ENCODE peak calls at places on chromosomes 5 and 9, in four cellular contexts. R is pancreas, M is fibroblast of lung, L is body of pancreas. Q is an unnamed sample.

GRCh38 chr5:123505633-123506032 is 6.3 kb upstream of the CSNK1G3 start:
- DNase-seq in M (no peak), R (no peak), L (peak; percentile 36), Q (no peak)

GRCh38 chr9:35733109-35733541 is 659 bp downstream of the CREB3 start:
- DNase-seq in R (no peak), M (peak; percentile 75), L (peak; percentile 31), Q (peak; percentile 56)

GRCh38 chr5:77621440-77621839 is 17.1 kb downstream of the OTP start:
- DNase-seq in R (no peak), M (no peak), L (no peak), Q (no peak)

GRCh38 chr5:34858798-34859197 is 19.8 kb downstream of the TTC23L start:
- DNase-seq in L (no peak), R (no peak), M (peak; percentile 21), Q (no peak)

GRCh38 chr5:36200513-36200912 is 41.2 kb downstream of the NADK2 start:
- DNase-seq in M (peak; percentile 80), L (no peak), R (no peak), Q (no peak)

GRCh38 chr5:77282337-77283027 is 72.0 kb downstream of the PDE8B start:
- DNase-seq in R (peak; percentile 52), L (peak; percentile 11), M (peak; percentile 50), Q (peak; percentile 54)

GRCh38 chr9:119963258-119963797 is 594.1 kb upstream of the BRINP1 start:
- DNase-seq in R (no peak), M (peak; percentile 95), L (peak; percentile 27), Q (no peak)

GRCh38 chr9:105296889-105297288 is 52.4 kb downstream of the SLC44A1 start:
- DNase-seq in M (peak; percentile 96), R (no peak), L (peak; percentile 16), Q (no peak)

GRCh38 chr5:142551242-142552067 is 134.4 kb downstream of the FGF1 start:
- DNase-seq in L (no peak), M (no peak), R (no peak), Q (no peak)

GRCh38 chr5:45252991-45253390 is 443.2 kb downstream of the HCN1 start:
- DNase-seq in R (no peak), L (no peak), M (no peak), Q (no peak)

GRCh38 chr5:2981652-2982051 is 230.2 kb upstream of the IRX2 start:
- DNase-seq in R (no peak), M (no peak), L (no peak), Q (no peak)

GRCh38 chr9:91458905-91459304 is 35.3 kb upstream of the NFIL3 start:
- DNase-seq in R (no peak), L (no peak), M (no peak), Q (no peak)

GRCh38 chr9:127263664-127264063 is 910 bp upstream of the GARNL3 start:
- DNase-seq in L (no peak), M (no peak), R (no peak), Q (peak; percentile 73)

GRCh38 chr5:103119067-103119764 is 722 bp downstream of the GIN1 start:
- DNase-seq in R (no peak), M (peak; percentile 19), L (no peak), Q (no peak)

GRCh38 chr9:130942084-130942483 is 3.0 kb upstream of the FIBCD1 start:
- DNase-seq in L (no peak), M (no peak), R (no peak), Q (no peak)

GRCh38 chr5:180648658-180649296 is 623 bp downstream of the FLT4 start:
- DNase-seq in L (no peak), R (peak; percentile 63), M (no peak), Q (no peak)

GRCh38 chr9:21326526-21327139 is 8.6 kb downstream of the KLHL9 start:
- DNase-seq in M (peak; percentile 44), R (no peak), L (no peak), Q (no peak)

GRCh38 chr9:105608685-105609598 is 51.0 kb downstream of the FKTN start:
- DNase-seq in L (peak; percentile 12), M (peak; percentile 39), R (no peak), Q (peak; percentile 54)

GRCh38 chr9:78273761-78274160 is 23.2 kb upstream of the PSAT1 start:
- DNase-seq in M (peak; percentile 36), L (no peak), R (no peak), Q (no peak)

GRCh38 chr9:78278177-78278777 is 18.6 kb upstream of the PSAT1 start:
- DNase-seq in M (peak; percentile 82), R (no peak), L (peak; percentile 14), Q (no peak)

GRCh38 chr9:78267889-78268288 is 29.0 kb upstream of the PSAT1 start:
- DNase-seq in L (no peak), M (no peak), R (no peak), Q (no peak)

DNA sequence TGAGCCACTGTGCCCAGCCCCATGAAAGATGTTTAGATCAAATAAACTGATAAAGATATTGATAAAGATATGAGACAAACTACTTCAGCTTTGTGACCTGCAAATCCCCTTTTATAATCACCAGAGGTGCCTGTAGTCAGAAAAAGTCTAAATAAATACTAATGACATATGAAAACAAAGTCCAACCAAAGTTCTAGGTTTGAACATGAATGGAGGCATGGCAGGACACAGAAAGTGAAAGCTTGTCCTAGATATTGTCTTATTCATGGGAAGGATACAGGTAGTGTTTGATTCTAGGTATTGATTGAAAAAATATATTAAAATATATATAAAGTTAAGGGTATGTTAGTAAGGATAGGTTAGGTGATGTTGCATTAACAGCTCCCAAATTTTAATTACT is 24.6 kb upstream of the PSAT1 start:
- DNase-seq in L (no peak), R (no peak), M (no peak), Q (no peak)
- TF ChIP-seq CTCF in L (no peak), R (no peak), M (no peak), Q (no peak)

DNA sequence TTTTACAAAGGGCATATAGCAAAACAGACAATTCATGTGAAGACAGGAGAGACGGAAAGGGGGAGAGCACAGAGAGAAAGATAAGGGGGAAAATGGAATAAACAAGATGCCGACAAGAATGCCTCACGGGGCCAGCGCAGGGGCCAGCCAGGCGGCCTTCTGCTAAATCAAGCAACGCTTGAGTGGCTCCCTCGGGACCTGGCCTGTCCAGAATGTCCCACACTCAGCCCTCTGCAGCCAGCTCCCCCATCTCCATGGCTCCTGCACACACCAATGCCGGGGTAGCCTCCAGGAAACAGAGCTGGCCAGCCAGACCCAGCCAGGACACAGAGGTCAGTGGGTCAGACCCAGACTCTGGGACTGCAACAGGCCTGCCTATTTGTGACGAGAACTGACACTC is 60.0 kb downstream of the ADAMTS2 start:
- DNase-seq in M (no peak), L (peak; percentile 66), R (no peak), Q (no peak)
- H3K4me3 ChIP-seq in M (no peak overlapping the region), L (no peak overlapping the region), R (no peak overlapping the region), Q (no peak overlapping the region)

DNA sequence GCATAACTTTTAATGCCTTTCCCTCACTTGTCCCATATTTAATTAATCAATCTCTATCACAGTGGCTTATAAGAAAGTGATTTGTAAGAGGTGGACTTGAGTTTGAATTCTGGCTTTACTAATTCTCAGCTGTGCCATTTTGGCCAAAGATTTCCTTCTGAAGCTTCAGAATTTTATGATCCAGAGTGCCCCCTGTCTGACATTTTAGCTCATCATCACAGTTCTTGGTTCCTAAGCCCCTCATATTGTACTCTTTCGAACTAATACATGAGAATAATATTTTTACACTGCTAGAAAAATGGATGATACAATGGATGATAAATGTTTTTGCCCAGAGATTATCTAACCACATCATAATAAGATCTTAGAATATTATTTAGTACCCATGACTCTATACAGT is 1014.1 kb downstream of the PTPRD start:
- DNase-seq in M (no peak), R (no peak), L (no peak), Q (no peak)
- TF ChIP-seq CTCF in M (no peak), R (no peak), L (no peak), Q (no peak)

GRCh38 chr5:138180841-138181240 is 1.9 kb downstream of the KIF20A start:
- DNase-seq in R (no peak), L (no peak), M (no peak), Q (no peak)

GRCh38 chr5:138178516-138179276 is at the start of the genes BRD8 and KIF20A:
- DNase-seq in M (peak; percentile 95), R (peak; percentile 93), L (peak; percentile 98), Q (peak; percentile 94)

GRCh38 chr5:138177936-138178515 is 404 bp downstream of the BRD8 start:
- DNase-seq in L (peak; percentile 11), R (no peak), M (peak; percentile 14), Q (no peak)

GRCh38 chr5:138180183-138180782 is 1.4 kb downstream of the KIF20A start:
- DNase-seq in R (no peak), M (peak; percentile 48), L (no peak), Q (peak; percentile 83)

GRCh38 chr5:138179277-138179857 is 455 bp downstream of the KIF20A start:
- DNase-seq in R (no peak), L (no peak), M (peak; percentile 4), Q (no peak)
- H3K4me3 ChIP-seq in R (peak overlapping the region; percentile 60), L (peak overlapping the region; percentile 6), M (peak overlapping the region; percentile 91), Q (peak overlapping the region; percentile 84)

DNA sequence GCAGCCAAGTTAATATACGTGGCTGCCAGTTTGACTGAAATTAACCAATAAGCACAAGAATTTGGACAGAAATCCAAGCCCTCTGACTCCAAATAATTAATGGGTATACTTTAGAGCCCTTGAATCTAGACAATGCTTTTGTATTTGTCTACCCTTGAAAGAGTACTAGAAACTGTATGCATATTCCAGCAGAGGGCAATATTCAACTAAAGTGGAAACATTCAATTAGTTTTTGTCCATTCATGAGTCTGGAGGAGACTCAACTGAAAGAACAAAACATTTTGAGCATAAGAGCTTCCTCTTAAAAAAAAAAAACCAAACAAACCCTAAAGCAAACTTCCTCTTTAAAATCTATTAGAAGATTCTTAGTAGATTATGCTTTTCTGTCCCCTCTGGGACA is 157.8 kb downstream of the ARHGEF28 start:
- DNase-seq in L (no peak), M (peak; percentile 23), R (no peak), Q (no peak)
- TF ChIP-seq CTCF in L (peak; percentile 23), M (peak; percentile 3), R (no peak), Q (peak; percentile 41)

GRCh38 chr9:16825971-16826370 is 44.5 kb downstream of the BNC2 start:
- DNase-seq in L (no peak), R (no peak), M (peak; percentile 91), Q (no peak)
- H3K4me3 ChIP-seq in L (no peak overlapping the region), R (no peak overlapping the region), M (peak overlapping the region; percentile 14), Q (no peak overlapping the region)